ENCODE peak calls at places on chromosomes 12 and 14, in nine cellular contexts. Z, C, O, R, I, V, H, S and Y are unnamed samples.

GRCh38 chr14:68639518-68640292 is 153.2 kb downstream of the ZFP36L1 start:
- DNase-seq in R (no peak), V (no peak), I (no peak), C (no peak), Z (no peak), S (no peak), H (no peak), O (peak; percentile 56), Y (no peak)

GRCh38 chr12:51636581-51636980 is 45.5 kb downstream of the SCN8A start:
- DNase-seq in I (no peak), R (no peak), O (no peak), Z (no peak), S (peak; percentile 19), H (peak; percentile 39), C (peak; percentile 80), V (no peak), Y (no peak)

GRCh38 chr14:50794063-50794645 is 36.8 kb downstream of the NIN start:
- DNase-seq in I (no peak), Z (no peak), V (no peak), S (no peak), C (no peak), O (no peak), R (no peak), H (no peak), Y (no peak)

GRCh38 chr14:60093088-60093487 is 1.4 kb downstream of the PCNX4 start:
- DNase-seq in I (no peak), R (no peak), Z (no peak), O (no peak), V (no peak), C (no peak), H (no peak), S (no peak), Y (no peak)

GRCh38 chr12:119916111-119916510 is 39.0 kb upstream of the CIT start:
- DNase-seq in O (no peak), I (no peak), S (no peak), R (no peak), Z (no peak), C (no peak), V (no peak), H (no peak), Y (no peak)

GRCh38 chr12:44873898-44874297 is 2.2 kb downstream of the NELL2 start:
- DNase-seq in V (no peak), C (no peak), R (peak; percentile 58), I (no peak), H (no peak), Z (no peak), S (peak; percentile 11), O (peak; percentile 60), Y (no peak)

GRCh38 chr12:117261267-117261666 is 71.0 kb upstream of the FBXO21 start:
- DNase-seq in V (no peak), S (no peak), H (no peak), Z (no peak), C (peak; percentile 97), I (no peak), R (no peak), O (no peak), Y (no peak)

GRCh38 chr14:53509845-53510244 is 356.7 kb upstream of the DDHD1 start:
- DNase-seq in S (peak; percentile 44), C (peak; percentile 97), H (peak; percentile 69), R (no peak), V (no peak), I (no peak), Z (no peak), O (no peak), Y (peak; percentile 46)

GRCh38 chr12:96466939-96467751 is 22.2 kb upstream of the CFAP54 start:
- DNase-seq in O (no peak), I (no peak), R (no peak), H (no peak), C (peak; percentile 94), V (no peak), S (no peak), Z (no peak), Y (no peak)

GRCh38 chr14:50666772-50667490 is 1.2 kb downstream of the SAV1 start:
- DNase-seq in S (peak; percentile 40), Z (peak; percentile 3), O (peak; percentile 17), V (peak; percentile 37), I (no peak), C (peak; percentile 61), H (peak; percentile 87), R (peak; percentile 33), Y (peak; percentile 40)

GRCh38 chr14:35333797-35334743 is 41.9 kb downstream of the PSMA6 start:
- DNase-seq in Z (no peak), S (no peak), H (no peak), R (no peak), V (no peak), I (peak; percentile 24), O (no peak), C (no peak), Y (no peak)

GRCh38 chr12:108681317-108681716 is 47.6 kb upstream of the SELPLG start:
- DNase-seq in Z (no peak), R (no peak), S (no peak), H (no peak), I (no peak), O (no peak), C (no peak), V (no peak), Y (no peak)

GRCh38 chr12:110983811-110984210 is 63.4 kb upstream of the MYL2 start:
- DNase-seq in C (no peak), S (no peak), O (no peak), V (no peak), H (no peak), I (no peak), Z (no peak), R (no peak), Y (no peak)

GRCh38 chr12:65824314-65824563 is at the start of gene HMGA2:
- DNase-seq in R (no peak), C (no peak), S (peak; percentile 64), H (peak; percentile 61), V (no peak), Z (no peak), I (no peak), O (no peak), Y (peak; percentile 40)

GRCh38 chr12:113250045-113250444 is 28.8 kb downstream of the TPCN1 start:
- DNase-seq in R (no peak), V (no peak), S (no peak), Z (no peak), C (no peak), H (no peak), O (no peak), I (no peak), Y (no peak)